ENCODE peak calls at places on chromosome 1, in eight cellular contexts. L is coronary artery; F is CD8-positive, alpha-beta T cell; Y is left ventricle myocardium inferior; W is ovary; P is A549; J is fibroblast of the aortic adventitia; V is adrenal gland. S is an unnamed sample.

GRCh38 chr1:32031578-32032286 is 18.1 kb downstream of the KHDRBS1 start:
- DNase-seq in W (no peak), Y (no peak), J (peak; percentile 44), F (no peak), P (no peak), L (no peak), V (no peak), S (peak; percentile 57)

GRCh38 chr1:19074902-19075721 is 118.6 kb upstream of the IFFO2 start:
- DNase-seq in P (no peak), Y (no peak), W (no peak), L (no peak), F (no peak), V (peak; percentile 64), J (no peak), S (no peak)

GRCh38 chr1:24108334-24109165 is 3.4 kb downstream of the MYOM3 start:
- DNase-seq in J (peak; percentile 83), P (peak; percentile 68), V (peak; percentile 75), L (no peak), F (no peak), W (no peak), Y (no peak), S (peak; percentile 78)

GRCh38 chr1:226495716-226496115 is 52.8 kb upstream of the STUM start:
- DNase-seq in F (no peak), W (no peak), V (no peak), J (no peak), P (no peak), Y (no peak), L (peak; percentile 9), S (no peak)

GRCh38 chr1:42214447-42214871 is 49.9 kb upstream of the GUCA2A start:
- DNase-seq in F (no peak), J (peak; percentile 79), L (no peak), W (no peak), P (peak; percentile 33), Y (no peak), V (no peak), S (peak; percentile 71)

GRCh38 chr1:11740258-11741192 is 4.6 kb downstream of the AGTRAP start:
- DNase-seq in L (no peak), V (no peak), J (no peak), W (no peak), Y (no peak), P (no peak), F (no peak), S (no peak)

GRCh38 chr1:31596737-31597097 is 20.4 kb downstream of the TINAGL1 start:
- DNase-seq in W (no peak), V (no peak), F (no peak), P (no peak), J (no peak), Y (no peak), L (no peak), S (no peak)

GRCh38 chr1:192943108-192943507 is 116.1 kb downstream of the UCHL5 start:
- DNase-seq in J (peak; percentile 48), Y (no peak), P (no peak), W (no peak), F (no peak), V (no peak), L (no peak), S (no peak)

GRCh38 chr1:17826165-17826488 is 71.0 kb downstream of the ACTL8 start:
- DNase-seq in W (no peak), V (peak; percentile 71), P (peak; percentile 17), J (peak; percentile 45), Y (peak; percentile 53), F (no peak), L (peak; percentile 69), S (peak; percentile 51)

GRCh38 chr1:41870076-41870562 is 48.6 kb downstream of the HIVEP3 start:
- DNase-seq in F (no peak), W (no peak), P (no peak), J (peak; percentile 53), Y (no peak), V (no peak), L (no peak), S (peak; percentile 56)

GRCh38 chr1:54117815-54118563 is 34.8 kb downstream of the CDCP2 start:
- DNase-seq in Y (no peak), P (no peak), L (no peak), V (no peak), J (no peak), F (no peak), W (no peak), S (no peak)

GRCh38 chr1:85135456-85135798 is 65.4 kb downstream of the SYDE2 start:
- DNase-seq in V (no peak), P (no peak), J (no peak), Y (no peak), F (no peak), W (no peak), L (no peak), S (no peak)

GRCh38 chr1:89489037-89489729 is 35.4 kb upstream of the LRRC8B start:
- DNase-seq in P (no peak), F (no peak), J (peak; percentile 18), Y (no peak), W (no peak), V (no peak), L (no peak), S (peak; percentile 38)

GRCh38 chr1:213014642-213015041 is 1.0 kb downstream of the ANGEL2 start:
- DNase-seq in P (peak; percentile 10), L (no peak), J (peak; percentile 33), Y (no peak), V (no peak), W (peak; percentile 19), F (no peak), S (no peak)

GRCh38 chr1:223695941-223696340 is 16.4 kb upstream of the CAPN2 start:
- DNase-seq in F (no peak), L (no peak), J (no peak), P (no peak), W (no peak), Y (no peak), V (no peak), S (no peak)

GRCh38 chr1:12341667-12342066 is 111.8 kb downstream of the VPS13D start:
- DNase-seq in V (no peak), W (no peak), F (no peak), J (no peak), L (no peak), Y (no peak), P (no peak), S (no peak)

GRCh38 chr1:153796786-153797659 is 21.8 kb downstream of the SLC27A3 start:
- DNase-seq in L (peak; percentile 77), J (peak; percentile 78), P (peak; percentile 70), Y (peak; percentile 67), F (peak; percentile 79), V (peak; percentile 96), W (peak; percentile 88), S (peak; percentile 78)

GRCh38 chr1:223081181-223081994 is 61.7 kb downstream of the TLR5 start:
- DNase-seq in W (peak; percentile 82), L (peak; percentile 88), J (peak; percentile 91), Y (peak; percentile 83), F (peak; percentile 56), P (peak; percentile 97), V (peak; percentile 94), S (peak; percentile 92)

GRCh38 chr1:160708821-160709220 is 2.8 kb downstream of the CD48 start:
- DNase-seq in L (no peak), Y (no peak), P (no peak), W (no peak), V (no peak), J (no peak), F (no peak), S (no peak)

GRCh38 chr1:204463125-204464060 is 31.2 kb downstream of the PIK3C2B start:
- DNase-seq in W (no peak), Y (peak; percentile 58), V (no peak), P (no peak), L (no peak), F (no peak), J (peak; percentile 76), S (no peak)
- H3K4me3 ChIP-seq in W (no peak overlapping the region), Y (peak overlapping the region; percentile 17), V (no peak overlapping the region), P (no peak overlapping the region), L (peak overlapping the region; percentile 11), F (no peak overlapping the region), J (no peak overlapping the region), S (no peak overlapping the region)

GRCh38 chr1:59775480-59775879 is 39.3 kb upstream of the HOOK1 start:
- DNase-seq in V (no peak), P (no peak), F (no peak), J (no peak), W (no peak), Y (no peak), L (no peak), S (no peak)

GRCh38 chr1:59776960-59777852 is 37.5 kb upstream of the HOOK1 start:
- DNase-seq in L (no peak), F (no peak), J (peak; percentile 31), W (no peak), P (no peak), Y (no peak), V (no peak), S (peak; percentile 66)

GRCh38 chr1:59779949-59780348 is 34.8 kb upstream of the HOOK1 start:
- DNase-seq in P (peak; percentile 7), Y (no peak), F (no peak), J (no peak), V (no peak), L (no peak), W (no peak), S (no peak)
- TF ChIP-seq CTCF in P (no peak), Y (peak; percentile 17), F (no peak), J (no peak), V (no peak), L (no peak), W (no peak), S (no peak)

DNA sequence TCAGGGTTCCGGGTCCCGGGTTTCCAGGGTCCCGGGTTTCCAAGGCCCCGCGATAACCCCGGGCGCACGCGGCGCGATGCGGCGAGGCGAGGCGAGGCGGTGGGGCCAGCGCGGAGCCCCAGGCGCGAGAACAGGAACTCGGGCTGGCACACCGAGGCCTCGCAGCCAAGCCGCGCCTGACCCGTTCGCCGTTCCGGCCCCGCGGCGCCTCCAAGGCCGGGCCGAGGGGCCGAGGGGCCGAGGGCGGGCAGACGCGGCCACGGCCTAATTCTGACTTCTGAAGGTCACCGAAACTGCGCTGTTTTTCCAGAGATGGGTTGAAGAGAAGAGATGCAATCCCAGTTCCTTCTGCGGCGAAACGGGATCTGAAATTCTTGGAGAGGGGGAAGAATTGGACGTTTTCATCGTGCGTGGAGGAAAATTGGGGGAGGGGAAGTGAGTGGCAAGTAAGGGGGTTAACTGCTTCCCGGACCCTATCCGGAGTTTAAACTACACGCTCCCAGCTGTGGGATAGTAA is 8.3 kb downstream of the TBX15 start:
- DNase-seq in P (no peak), J (no peak), Y (no peak), F (no peak), V (no peak), L (no peak), W (no peak), S (no peak)
- H3K4me3 ChIP-seq in P (no peak overlapping the region), J (no peak overlapping the region), Y (peak overlapping the region; percentile 30), F (no peak overlapping the region), V (no peak overlapping the region), L (peak overlapping the region; percentile 52), W (no peak overlapping the region), S (peak overlapping the region; percentile 22)

GRCh38 chr1:6373961-6374720 is 19.4 kb downstream of the ACOT7 start:
- DNase-seq in Y (no peak), J (no peak), V (no peak), W (no peak), P (no peak), F (no peak), L (no peak), S (no peak)

GRCh38 chr1:6384135-6384534 is 9.4 kb downstream of the ACOT7 start:
- DNase-seq in P (no peak), V (no peak), F (no peak), J (no peak), W (no peak), Y (no peak), L (no peak), S (no peak)

GRCh38 chr1:6380037-6380436 is 13.5 kb downstream of the ACOT7 start:
- DNase-seq in P (no peak), W (no peak), Y (no peak), F (no peak), J (no peak), L (no peak), V (no peak), S (no peak)

GRCh38 chr1:6378096-6378746 is 15.3 kb downstream of the ACOT7 start:
- DNase-seq in W (no peak), P (no peak), L (no peak), F (no peak), J (no peak), Y (no peak), V (no peak), S (no peak)
- TF ChIP-seq CTCF in W (no peak), P (peak; percentile 19), L (no peak), F (no peak), J (no peak), Y (no peak), V (no peak), S (no peak)

S was measured in foreskin fibroblast.